ENCODE peak calls at places on chromosomes 6 and 20, in ten cellular contexts. G is Calu3; I is stimulated activated CD4-positive, alpha-beta T cell treated with anti-CD3 and anti-CD28 coated beads, Interleukin-4, amount 100 ng/mL, for 48 hours; C is T-helper 22 cell; M is COR-L47; L is iPS-NIHi11; Q is cardiac muscle cell; S is NCI-H510A; A is RPMI8226; T is lung microvascular endothelial cell. P is an unnamed sample.

GRCh38 chr6:134170844-134171243 is 118.4 kb upstream of the SLC2A12 start:
- DNase-seq in L (no peak), T (peak), G (no peak), A (no peak), S (no peak), I (no peak), C (no peak), Q (peak), M (no peak), P (no peak)

GRCh38 chr6:47004458-47004857 is 37.7 kb downstream of the ADGRF1 start:
- DNase-seq in Q (peak), A (no peak), C (no peak), M (no peak), G (no peak), T (no peak), S (no peak), L (no peak), I (no peak), P (no peak)

GRCh38 chr6:161462148-161462547 is 188.3 kb upstream of the AGPAT4 start:
- DNase-seq in I (no peak), T (no peak), Q (no peak), A (no peak), M (no peak), C (no peak), L (no peak), S (no peak), G (no peak), P (no peak)

GRCh38 chr20:13839421-13840092 is 54.7 kb downstream of the NDUFAF5 start:
- DNase-seq in A (no peak), T (no peak), I (no peak), G (no peak), L (no peak), M (no peak), C (no peak), S (no peak), Q (peak), P (no peak)

GRCh38 chr20:36113566-36114247 is 40.8 kb upstream of the EPB41L1 start:
- DNase-seq in S (no peak), A (no peak), T (no peak), G (no peak), Q (peak), C (no peak), L (peak), I (no peak), M (no peak), P (peak)

GRCh38 chr20:3406481-3407425 is 716 bp downstream of the DNAAF9 start:
- DNase-seq in S (peak), I (no peak), L (peak), T (peak), M (peak), G (no peak), C (no peak), A (no peak), Q (peak), P (peak)

GRCh38 chr6:71386215-71386614 is 97.6 kb downstream of the OGFRL1 start:
- DNase-seq in T (no peak), L (no peak), A (no peak), S (no peak), M (no peak), Q (no peak), I (no peak), G (no peak), C (no peak), P (no peak)

GRCh38 chr6:112035446-112035845 is 18.5 kb upstream of the CCN6 start:
- DNase-seq in T (peak), G (no peak), I (no peak), A (no peak), Q (peak), C (no peak), M (no peak), L (no peak), S (no peak), P (no peak)

GRCh38 chr20:2859330-2860121 is 13.8 kb upstream of the PTPRA start:
- DNase-seq in G (no peak), T (no peak), L (no peak), I (no peak), A (no peak), Q (peak), C (no peak), S (no peak), M (no peak), P (no peak)

P was measured in endodermal cell.